ENCODE peak calls at places on chromosomes 5 and 9, in four cellular contexts. One of them, this sample, is unnamed.

GRCh38 chr5:177378884-177379883 is 5.0 kb upstream of the SLC34A1 start:
- ATAC-seq in RWPE2: peak
- ATAC-seq in natural killer cell: no peak
- ATAC-seq in body of pancreas: peak
- ATAC-seq in this sample: peak

GRCh38 chr5:170403675-170404074 is 14.5 kb upstream of the KCNMB1 start:
- ATAC-seq in RWPE2: peak
- ATAC-seq in body of pancreas: no peak
- ATAC-seq in natural killer cell: no peak
- ATAC-seq in this sample: no peak

GRCh38 chr5:103973669-103974068 is 411.1 kb upstream of the NUDT12 start:
- ATAC-seq in natural killer cell: peak
- ATAC-seq in body of pancreas: no peak
- ATAC-seq in RWPE2: no peak
- ATAC-seq in this sample: no peak

GRCh38 chr5:37665889-37666288 is 174.0 kb downstream of the GDNF start:
- ATAC-seq in RWPE2: no peak
- ATAC-seq in natural killer cell: no peak
- ATAC-seq in body of pancreas: peak
- ATAC-seq in this sample: no peak

GRCh38 chr9:113368960-113369582 is 7.7 kb downstream of the HDHD3 start:
- ATAC-seq in natural killer cell: no peak
- ATAC-seq in body of pancreas: peak
- ATAC-seq in RWPE2: no peak
- ATAC-seq in this sample: no peak

GRCh38 chr5:177433658-177434217 is 7.3 kb downstream of the GRK6 start:
- ATAC-seq in body of pancreas: no peak
- ATAC-seq in natural killer cell: no peak
- ATAC-seq in RWPE2: no peak
- ATAC-seq in this sample: no peak

GRCh38 chr5:66440202-66440680 is 156.0 kb upstream of the MAST4 start:
- ATAC-seq in natural killer cell: no peak
- ATAC-seq in RWPE2: peak
- ATAC-seq in body of pancreas: no peak
- ATAC-seq in this sample: peak

GRCh38 chr5:179678238-179679013 is 2.4 kb downstream of the CBY3 start:
- ATAC-seq in natural killer cell: peak
- ATAC-seq in body of pancreas: peak
- ATAC-seq in RWPE2: peak
- ATAC-seq in this sample: peak

GRCh38 chr9:94918038-94918753 is 191.7 kb downstream of the AOPEP start:
- ATAC-seq in natural killer cell: peak
- ATAC-seq in body of pancreas: no peak
- ATAC-seq in RWPE2: no peak
- ATAC-seq in this sample: peak